ENCODE peak calls at places on chromosome 16, in six cellular contexts. J, Z, D, K, S and Q are unnamed samples.

GRCh38 chr16:66516808-66517585 is 32.9 kb downstream of the TK2 start:
- DNase-seq in Z (peak; percentile 67), K (peak; percentile 40), J (peak; percentile 100), D (peak; percentile 91), S (peak; percentile 64), Q (peak; percentile 98)

GRCh38 chr16:3026609-3027487 is 3.0 kb downstream of the THOC6 start:
- DNase-seq in K (no peak), D (no peak), S (no peak), J (no peak), Z (no peak), Q (no peak)

GRCh38 chr16:47198180-47198575 is 54.4 kb upstream of the NETO2 start:
- DNase-seq in Z (no peak), K (no peak), S (no peak), J (peak; percentile 2), D (no peak), Q (no peak)

GRCh38 chr16:6918661-6919060 is 414.0 kb upstream of the RBFOX1 start:
- DNase-seq in D (no peak), K (no peak), S (no peak), Z (no peak), J (no peak), Q (no peak)

GRCh38 chr16:82008957-82009592 is 2.2 kb downstream of the SDR42E1 start:
- DNase-seq in D (no peak), S (no peak), Z (no peak), J (no peak), K (no peak), Q (no peak)

GRCh38 chr16:12833939-12834338 is 30.3 kb upstream of the CPPED1 start:
- DNase-seq in S (no peak), J (peak; percentile 11), D (peak; percentile 43), K (no peak), Z (no peak), Q (no peak)

GRCh38 chr16:85330694-85331188 is 218.5 kb upstream of the CIBAR2 start:
- DNase-seq in J (peak; percentile 87), Z (no peak), S (no peak), K (no peak), D (peak; percentile 52), Q (peak; percentile 78)

GRCh38 chr16:85327731-85328664 is 215.7 kb upstream of the CIBAR2 start:
- DNase-seq in K (no peak), S (no peak), D (peak; percentile 52), J (peak; percentile 40), Z (no peak), Q (no peak)

GRCh38 chr16:84569382-84569987 is 48.4 kb downstream of the COTL1 start:
- DNase-seq in D (no peak), J (peak; percentile 45), S (no peak), K (no peak), Z (no peak), Q (no peak)

GRCh38 chr16:85999778-86000177 is 100.8 kb downstream of the IRF8 start:
- DNase-seq in J (no peak), S (no peak), K (no peak), Z (no peak), D (no peak), Q (no peak)

GRCh38 chr16:66508261-66508913 is 41.5 kb downstream of the TK2 start:
- DNase-seq in D (no peak), J (peak; percentile 36), S (no peak), K (no peak), Z (no peak), Q (no peak)

GRCh38 chr16:3259097-3259496 is 2.7 kb upstream of the MEFV start:
- DNase-seq in Z (no peak), K (no peak), S (no peak), J (no peak), D (no peak), Q (no peak)

GRCh38 chr16:67092227-67092626 is 17.5 kb upstream of the PHAF1 start:
- DNase-seq in K (no peak), J (peak; percentile 85), S (no peak), Z (no peak), D (no peak), Q (no peak)

GRCh38 chr16:67278773-67279295 is 498 bp upstream of the PLEKHG4 start:
- DNase-seq in S (peak; percentile 31), Z (no peak), J (no peak), D (peak; percentile 34), K (peak; percentile 26), Q (peak; percentile 19)

GRCh38 chr16:83060-83603 is 5.1 kb downstream of the MPG start:
- DNase-seq in K (no peak), Z (no peak), S (no peak), D (no peak), J (no peak), Q (no peak)

GRCh38 chr16:67311607-67312449 is 14.7 kb downstream of the KCTD19 start:
- DNase-seq in Z (peak; percentile 64), J (peak; percentile 100), D (no peak), K (no peak), S (peak; percentile 58), Q (peak; percentile 58)

GRCh38 chr16:53052519-53053501 is at the start of gene CHD9NB:
- DNase-seq in S (no peak), J (peak; percentile 89), K (no peak), Z (no peak), D (peak; percentile 7), Q (peak; percentile 56)

GRCh38 chr16:1903845-1904820 is 14.1 kb downstream of the HS3ST6 start:
- DNase-seq in D (peak; percentile 14), K (no peak), S (no peak), Z (no peak), J (no peak), Q (no peak)

GRCh38 chr16:8402981-8403853 is 187.1 kb downstream of the TMEM114 start:
- DNase-seq in D (no peak), J (no peak), Z (no peak), K (no peak), S (no peak), Q (no peak)

GRCh38 chr16:10112021-10112420 is 70.2 kb downstream of the GRIN2A start:
- DNase-seq in S (no peak), Z (no peak), J (no peak), D (no peak), K (no peak), Q (no peak)